ENCODE peak calls at places on chromosomes 13 and 19, in ten cellular contexts. P, S, B, O, E, Z, W, M, U and Y are unnamed samples.

GRCh38 chr13:112657850-112658445 is 31.9 kb upstream of the ATP11A start:
- DNase-seq in M (no peak), W (peak), E (no peak), B (no peak), Z (no peak), U (no peak), P (no peak), O (no peak), S (no peak), Y (no peak)

GRCh38 chr13:94702181-94703041 is 9.9 kb downstream of the SOX21 start:
- DNase-seq in M (no peak), S (no peak), E (no peak), W (no peak), B (no peak), Z (no peak), P (no peak), U (no peak), O (no peak), Y (no peak)

GRCh38 chr13:93305886-93306285 is 79.3 kb downstream of the GPC6 start:
- DNase-seq in M (no peak), Z (no peak), B (no peak), P (no peak), E (no peak), W (no peak), S (no peak), U (no peak), O (no peak), Y (no peak)

GRCh38 chr13:51177188-51177587 is 45.0 kb upstream of the FAM124A start:
- DNase-seq in B (no peak), P (no peak), O (no peak), W (no peak), E (no peak), M (no peak), U (no peak), S (no peak), Z (no peak), Y (no peak)

GRCh38 chr13:84400711-84401110 is 518.4 kb upstream of the SLITRK1 start:
- DNase-seq in B (no peak), O (no peak), M (no peak), Z (no peak), U (no peak), E (no peak), S (no peak), W (peak), P (no peak), Y (peak)

GRCh38 chr13:46983881-46984280 is 87.0 kb upstream of the HTR2A start:
- DNase-seq in W (peak), U (no peak), B (no peak), Z (no peak), S (no peak), M (no peak), E (no peak), O (no peak), P (no peak), Y (no peak)

GRCh38 chr19:2527716-2528115 is 51.8 kb downstream of the GADD45B start:
- DNase-seq in P (no peak), S (no peak), O (no peak), E (no peak), W (no peak), Z (no peak), U (no peak), M (no peak), B (no peak), Y (no peak)

GRCh38 chr19:53057904-53058579 is 13.5 kb downstream of the ERVV-2 start:
- DNase-seq in M (no peak), Z (no peak), S (no peak), W (no peak), U (no peak), O (peak), P (peak), B (no peak), E (peak), Y (no peak)

GRCh38 chr19:58325623-58326022 is 1.2 kb upstream of the ZSCAN22 start:
- DNase-seq in Z (no peak), W (no peak), M (no peak), P (no peak), E (no peak), S (no peak), U (no peak), O (no peak), B (no peak), Y (no peak)

GRCh38 chr13:72726721-72727416 is 560 bp downstream of the MZT1 start:
- DNase-seq in U (peak), S (peak), B (peak), O (peak), W (peak), E (peak), P (no peak), M (no peak), Z (peak), Y (no peak)

GRCh38 chr19:4694211-4694987 is 24.3 kb upstream of the MYDGF start:
- DNase-seq in M (peak), S (no peak), W (peak), O (no peak), P (no peak), E (peak), U (no peak), Z (no peak), B (no peak), Y (peak)

GRCh38 chr19:7788933-7789323 is 25.9 kb downstream of the CLEC4M start:
- DNase-seq in Z (no peak), W (no peak), M (no peak), P (no peak), E (no peak), U (no peak), B (no peak), O (no peak), S (no peak), Y (no peak)

GRCh38 chr13:84399320-84400085 is 517.2 kb upstream of the SLITRK1 start:
- DNase-seq in W (peak), U (no peak), P (no peak), M (no peak), E (no peak), S (no peak), O (no peak), B (no peak), Z (no peak), Y (no peak)

GRCh38 chr13:83880275-83881027 is 1.8 kb downstream of the SLITRK1 start:
- DNase-seq in P (no peak), S (no peak), W (no peak), M (no peak), O (no peak), E (no peak), B (no peak), U (no peak), Z (no peak), Y (no peak)

GRCh38 chr19:24029941-24030636 is 56.9 kb upstream of the ZNF254 start:
- DNase-seq in W (no peak), E (no peak), B (no peak), M (no peak), P (no peak), U (no peak), O (no peak), Z (no peak), S (no peak), Y (no peak)

GRCh38 chr13:28819046-28819747 is 942 bp upstream of the MTUS2 start:
- DNase-seq in O (no peak), E (no peak), U (no peak), P (no peak), Z (no peak), S (no peak), M (no peak), B (no peak), W (no peak), Y (no peak)

GRCh38 chr19:4749870-4750269 is 26.2 kb upstream of the DPP9 start:
- DNase-seq in B (no peak), M (no peak), U (no peak), W (no peak), P (no peak), O (no peak), E (no peak), S (no peak), Z (no peak), Y (no peak)

GRCh38 chr19:10219678-10220077 is 11.5 kb downstream of the S1PR2 start:
- DNase-seq in S (no peak), P (no peak), B (no peak), U (no peak), E (no peak), O (peak), Z (peak), M (no peak), W (peak), Y (no peak)

GRCh38 chr19:31269425-31270127 is 79.7 kb downstream of the TSHZ3 start:
- DNase-seq in W (no peak), S (no peak), E (no peak), P (no peak), O (no peak), Z (no peak), U (no peak), B (no peak), M (no peak), Y (no peak)

GRCh38 chr13:41407380-41407779 is 50.0 kb upstream of the RGCC start:
- DNase-seq in W (no peak), E (no peak), M (no peak), B (no peak), Z (no peak), O (no peak), S (no peak), P (no peak), U (no peak), Y (no peak)

GRCh38 chr19:8935460-8935859 is 74.7 kb downstream of the MUC16 start:
- DNase-seq in S (no peak), W (no peak), P (no peak), Z (no peak), E (no peak), U (no peak), O (no peak), B (no peak), M (no peak), Y (no peak)